ENCODE peak calls at places on chromosomes 13 and 19, in seven cellular contexts. Z, G, I, M, U, L and V are unnamed samples.

GRCh38 chr19:13797870-13798269 is 2.6 kb downstream of the ZSWIM4 start:
- DNase-seq in Z (peak; percentile 85), G (no peak), I (no peak), M (peak; percentile 52), U (peak; percentile 93), L (no peak), V (peak; percentile 34)

GRCh38 chr19:48630289-48631036 is 6.7 kb downstream of the DBP start:
- DNase-seq in Z (peak; percentile 53), G (no peak), I (peak; percentile 90), M (peak; percentile 74), U (peak; percentile 85), L (no peak), V (no peak)

GRCh38 chr13:46913757-46914156 is 16.9 kb upstream of the HTR2A start:
- DNase-seq in Z (no peak), G (no peak), I (no peak), M (no peak), U (no peak), L (no peak), V (no peak)

GRCh38 chr13:35780613-35781012 is 304.1 kb upstream of the MAB21L1 start:
- DNase-seq in Z (no peak), G (no peak), I (no peak), M (no peak), U (no peak), L (no peak), V (no peak)

GRCh38 chr13:43346427-43346826 is 323.0 kb downstream of the DNAJC15 start:
- DNase-seq in Z (no peak), G (no peak), I (no peak), M (no peak), U (peak; percentile 45), L (no peak), V (no peak)

GRCh38 chr19:19591133-19591825 is 27.2 kb downstream of the PBX4 start:
- DNase-seq in Z (peak; percentile 98), G (no peak), I (peak; percentile 57), M (no peak), U (peak; percentile 94), L (peak; percentile 52), V (peak; percentile 93)

GRCh38 chr13:20573186-20573585 is 6.2 kb downstream of the IFT88 start:
- DNase-seq in Z (no peak), G (no peak), I (no peak), M (no peak), U (no peak), L (no peak), V (no peak)

GRCh38 chr19:30653646-30654386 is 281.6 kb downstream of the ZNF536 start:
- DNase-seq in Z (no peak), G (no peak), I (no peak), M (no peak), U (no peak), L (no peak), V (no peak)

GRCh38 chr19:54439174-54439851 is 9.7 kb upstream of the LENG8 start:
- DNase-seq in Z (peak; percentile 28), G (no peak), I (peak; percentile 68), M (no peak), U (peak; percentile 61), L (no peak), V (no peak)

GRCh38 chr13:57438072-57438471 is 193.5 kb upstream of the PCDH17 start:
- DNase-seq in Z (no peak), G (no peak), I (no peak), M (no peak), U (no peak), L (no peak), V (no peak)

GRCh38 chr13:106534844-106535551 is 464 bp downstream of the EFNB2 start:
- DNase-seq in Z (peak; percentile 17), G (no peak), I (peak; percentile 47), M (no peak), U (peak; percentile 28), L (no peak), V (no peak)

GRCh38 chr19:41845001-41845050 is at the start of gene DMRTC2:
- DNase-seq in Z (no peak), G (no peak), I (no peak), M (no peak), U (no peak), L (no peak), V (no peak)

GRCh38 chr13:113775451-113776145 is 16.6 kb downstream of the TMEM255B start:
- DNase-seq in Z (no peak), G (no peak), I (no peak), M (no peak), U (no peak), L (no peak), V (no peak)

GRCh38 chr19:19866599-19867248 is 1.0 kb downstream of the ZNF253 start:
- DNase-seq in Z (peak; percentile 6), G (peak; percentile 13), I (no peak), M (no peak), U (peak; percentile 15), L (no peak), V (no peak)

GRCh38 chr19:42378225-42378929 is 11.7 kb downstream of the CNFN start:
- DNase-seq in Z (no peak), G (no peak), I (no peak), M (no peak), U (no peak), L (no peak), V (no peak)

GRCh38 chr19:55866521-55866920 is 30.2 kb downstream of the NLRP4 start:
- DNase-seq in Z (no peak), G (no peak), I (no peak), M (no peak), U (no peak), L (no peak), V (no peak)

GRCh38 chr13:93086329-93086728 is 140.3 kb upstream of the GPC6 start:
- DNase-seq in Z (no peak), G (no peak), I (no peak), M (no peak), U (peak; percentile 53), L (no peak), V (no peak)

GRCh38 chr13:74575729-74576125 is 441.5 kb upstream of the KLF12 start:
- DNase-seq in Z (peak; percentile 14), G (no peak), I (no peak), M (peak; percentile 29), U (peak; percentile 70), L (no peak), V (no peak)

GRCh38 chr19:49338691-49339363 is 3.6 kb downstream of the CD37 start:
- DNase-seq in Z (no peak), G (no peak), I (peak; percentile 72), M (peak; percentile 85), U (peak; percentile 65), L (no peak), V (peak; percentile 51)

GRCh38 chr19:19256072-19256969 is 16.8 kb downstream of the TM6SF2 start:
- DNase-seq in Z (peak; percentile 12), G (no peak), I (peak; percentile 23), M (no peak), U (no peak), L (no peak), V (no peak)